ENCODE peak calls at places on chromosomes 13 and 19, in eight cellular contexts. S is endothelial cell of umbilical vein, B is left ventricle myocardium inferior, A is cardiac muscle cell, C is RWPE1, K is body of pancreas, E is Panc1, V is right lobe of liver. Y is an unnamed sample.

GRCh38 chr19:39438270-39438934 is 2.7 kb upstream of the RPS16 start:
- DNase-seq in B (no peak), C (no peak), E (peak), S (no peak), K (no peak), A (no peak), V (no peak), Y (no peak)

GRCh38 chr13:97107815-97108534 is 113.7 kb upstream of the OXGR1 start:
- DNase-seq in V (no peak), S (no peak), B (no peak), A (peak), C (no peak), K (no peak), E (no peak), Y (no peak)

GRCh38 chr13:49759503-49759902 is 33.0 kb downstream of the KPNA3 start:
- DNase-seq in A (peak), C (no peak), B (no peak), K (no peak), S (no peak), E (no peak), V (no peak), Y (no peak)

GRCh38 chr13:75217949-75218348 is 264.0 kb downstream of the TBC1D4 start:
- DNase-seq in A (peak), K (no peak), S (no peak), V (no peak), C (no peak), E (no peak), B (no peak), Y (no peak)

GRCh38 chr13:33172911-33173310 is 112.6 kb downstream of the STARD13 start:
- DNase-seq in V (no peak), S (no peak), C (no peak), B (no peak), A (no peak), K (no peak), E (no peak), Y (no peak)

GRCh38 chr13:98489446-98490194 is 87.3 kb downstream of the STK24 start:
- DNase-seq in S (no peak), C (no peak), E (no peak), V (no peak), B (no peak), A (no peak), K (no peak), Y (no peak)

GRCh38 chr19:42512743-42513304 is 15.5 kb downstream of the CEACAM1 start:
- DNase-seq in B (no peak), S (no peak), E (no peak), K (no peak), C (no peak), A (no peak), V (no peak), Y (no peak)

GRCh38 chr13:34308725-34309124 is 490.8 kb downstream of the RFC3 start:
- DNase-seq in A (no peak), V (no peak), S (no peak), E (no peak), K (no peak), C (peak), B (no peak), Y (no peak)

GRCh38 chr13:55394470-55394869 is 1746.2 kb upstream of the PRR20A start:
- DNase-seq in S (no peak), A (no peak), C (no peak), E (no peak), K (no peak), B (no peak), V (no peak), Y (no peak)

GRCh38 chr19:8503506-8503905 is 1.1 kb upstream of the PRAM1 start:
- DNase-seq in V (no peak), E (no peak), K (no peak), C (no peak), A (no peak), B (no peak), S (no peak), Y (no peak)

GRCh38 chr13:44622701-44623100 is 46.6 kb upstream of the TSC22D1 start:
- DNase-seq in A (peak), K (no peak), S (no peak), C (no peak), V (no peak), E (no peak), B (no peak), Y (no peak)

GRCh38 chr19:45523642-45524256 is 16.5 kb downstream of the VASP start:
- DNase-seq in K (peak), B (peak), V (peak), E (peak), A (peak), C (peak), S (peak), Y (peak)
- H3K27ac ChIP-seq in K (peak), B (peak), V (no peak), E (no peak), A (no peak), C (peak), S (no peak), Y (peak)

GRCh38 chr19:14369399-14370168 is 11.7 kb upstream of the ADGRE5 start:
- DNase-seq in C (no peak), K (no peak), A (peak), S (no peak), V (no peak), E (no peak), B (no peak), Y (no peak)
- H3K27ac ChIP-seq in C (no peak), K (peak), A (peak), S (no peak), V (peak), E (no peak), B (peak), Y (no peak)

DNA sequence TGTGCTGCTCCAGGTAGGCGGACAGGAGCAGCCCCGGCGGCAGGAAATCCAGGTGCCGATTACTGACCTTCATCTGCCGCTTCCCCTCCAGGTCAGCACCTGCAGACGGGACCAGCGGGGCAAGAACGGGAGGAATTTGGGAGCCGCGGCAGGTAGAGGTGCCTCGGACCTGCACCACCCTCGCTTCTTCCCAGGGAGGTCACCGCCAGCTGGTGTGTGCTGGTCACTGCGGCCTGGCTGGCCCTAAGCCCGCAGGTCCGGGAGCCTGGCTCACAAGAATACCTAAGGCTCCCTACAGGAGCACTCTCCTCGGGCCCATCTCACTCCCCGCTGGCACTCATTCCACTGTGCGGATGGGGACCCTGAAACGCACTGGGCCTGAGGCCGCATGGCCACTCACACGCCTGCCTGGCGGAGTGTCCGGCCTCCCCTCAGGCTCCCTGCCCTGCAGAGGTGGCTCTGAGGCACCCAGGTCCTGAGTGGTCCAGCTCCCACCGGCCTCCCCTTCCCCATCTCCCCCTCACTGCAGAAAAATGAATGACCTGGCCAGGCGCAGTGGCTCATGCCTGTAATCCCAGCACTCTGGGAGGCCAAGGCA is 4.3 kb downstream of the RNU6-9 start:
- DNase-seq in V (no peak), A (no peak), S (no peak), E (no peak), B (no peak), K (no peak), C (no peak), Y (no peak)
- H3K27ac ChIP-seq in V (no peak), A (no peak), S (no peak), E (no peak), B (no peak), K (no peak), C (peak), Y (no peak)

DNA sequence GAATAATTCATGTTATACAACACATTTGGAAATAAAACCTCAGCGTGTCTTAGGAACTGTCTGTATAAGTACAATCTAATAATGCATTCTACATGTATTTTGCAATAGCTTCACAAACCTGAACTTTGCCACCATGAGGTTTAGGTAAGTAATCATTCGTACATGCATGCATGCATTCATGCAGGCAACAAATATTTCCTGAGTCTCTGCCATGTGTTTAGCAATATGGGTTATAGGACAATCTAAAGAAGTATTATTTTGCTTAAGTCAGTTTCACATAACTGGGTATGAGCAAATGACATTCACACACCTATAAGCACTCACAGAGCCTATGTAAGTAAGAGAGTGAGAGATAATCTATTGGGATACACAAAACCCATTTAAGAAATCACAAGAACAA is 61.9 kb downstream of the EPSTI1 start:
- DNase-seq in C (no peak), V (no peak), B (no peak), S (no peak), K (no peak), E (no peak), A (no peak), Y (no peak)
- H3K27ac ChIP-seq in C (no peak), V (no peak), B (no peak), S (no peak), K (no peak), E (no peak), A (no peak), Y (no peak)

GRCh38 chr19:37654118-37654517 is 1.1 kb downstream of the ZFP30 start:
- DNase-seq in C (peak), S (no peak), V (no peak), K (no peak), E (peak), A (peak), B (no peak), Y (no peak)
- H3K27ac ChIP-seq in C (no peak), S (peak), V (no peak), K (peak), E (peak), A (peak), B (peak), Y (no peak)

Y was measured in caudate nucleus.